ENCODE peak calls at places on chromosome 16, in seven cellular contexts. F, E, O, V, J, Q and U are unnamed samples.

GRCh38 chr16:4692460-4693295 is 684 bp upstream of the NUDT16L1 start:
- DNase-seq in Q (peak; percentile 29), E (no peak), V (peak; percentile 7), O (no peak), F (no peak), J (no peak), U (no peak)

GRCh38 chr16:85858984-85859817 is 39.8 kb upstream of the IRF8 start:
- DNase-seq in O (no peak), F (no peak), Q (no peak), V (no peak), J (no peak), E (no peak), U (no peak)

GRCh38 chr16:89473791-89474414 is 16.5 kb downstream of the ANKRD11 start:
- DNase-seq in Q (no peak), O (no peak), J (no peak), V (peak; percentile 62), E (no peak), F (no peak), U (no peak)

GRCh38 chr16:26665166-26665939 is 401.4 kb upstream of the C16orf82 start:
- DNase-seq in O (no peak), V (no peak), J (no peak), F (no peak), Q (no peak), E (no peak), U (no peak)

GRCh38 chr16:49330562-49331201 is 42.9 kb upstream of the C16orf78 start:
- DNase-seq in Q (no peak), O (no peak), E (no peak), J (no peak), F (no peak), V (no peak), U (no peak)

GRCh38 chr16:13997933-13998332 is 73.2 kb upstream of the MRTFB start:
- DNase-seq in F (no peak), Q (no peak), E (no peak), J (no peak), O (no peak), V (no peak), U (no peak)

GRCh38 chr16:59826767-59827166 is 1092.7 kb upstream of the GOT2 start:
- DNase-seq in E (no peak), Q (no peak), V (no peak), J (no peak), F (no peak), O (no peak), U (no peak)

GRCh38 chr16:29986931-29987330 is 8.5 kb downstream of the HIRIP3 start:
- DNase-seq in F (no peak), O (no peak), E (no peak), Q (no peak), J (no peak), V (no peak), U (no peak)

GRCh38 chr16:30068750-30069574 is 3.4 kb downstream of the ALDOA start:
- DNase-seq in F (no peak), J (no peak), E (no peak), Q (peak; percentile 53), O (peak; percentile 59), V (no peak), U (no peak)

GRCh38 chr16:75320435-75320834 is 69.0 kb upstream of the BCAR1 start:
- DNase-seq in V (no peak), O (no peak), Q (no peak), F (no peak), J (no peak), E (no peak), U (no peak)

GRCh38 chr16:88468289-88469129 is 15.4 kb downstream of the ZFPM1 start:
- DNase-seq in O (peak; percentile 68), V (peak; percentile 58), J (no peak), F (no peak), E (no peak), Q (no peak), U (no peak)
- H3K4me1 ChIP-seq in O (peaks cover 15% of the 10 kb centered on the region), V (peaks cover 19% of the 10 kb centered on the region), J (no peaks in the 10 kb centered on the region), F (no peaks in the 10 kb centered on the region), E (no peaks in the 10 kb centered on the region), Q (peaks cover 4% of the 10 kb centered on the region), U (no peaks in the 10 kb centered on the region)

DNA sequence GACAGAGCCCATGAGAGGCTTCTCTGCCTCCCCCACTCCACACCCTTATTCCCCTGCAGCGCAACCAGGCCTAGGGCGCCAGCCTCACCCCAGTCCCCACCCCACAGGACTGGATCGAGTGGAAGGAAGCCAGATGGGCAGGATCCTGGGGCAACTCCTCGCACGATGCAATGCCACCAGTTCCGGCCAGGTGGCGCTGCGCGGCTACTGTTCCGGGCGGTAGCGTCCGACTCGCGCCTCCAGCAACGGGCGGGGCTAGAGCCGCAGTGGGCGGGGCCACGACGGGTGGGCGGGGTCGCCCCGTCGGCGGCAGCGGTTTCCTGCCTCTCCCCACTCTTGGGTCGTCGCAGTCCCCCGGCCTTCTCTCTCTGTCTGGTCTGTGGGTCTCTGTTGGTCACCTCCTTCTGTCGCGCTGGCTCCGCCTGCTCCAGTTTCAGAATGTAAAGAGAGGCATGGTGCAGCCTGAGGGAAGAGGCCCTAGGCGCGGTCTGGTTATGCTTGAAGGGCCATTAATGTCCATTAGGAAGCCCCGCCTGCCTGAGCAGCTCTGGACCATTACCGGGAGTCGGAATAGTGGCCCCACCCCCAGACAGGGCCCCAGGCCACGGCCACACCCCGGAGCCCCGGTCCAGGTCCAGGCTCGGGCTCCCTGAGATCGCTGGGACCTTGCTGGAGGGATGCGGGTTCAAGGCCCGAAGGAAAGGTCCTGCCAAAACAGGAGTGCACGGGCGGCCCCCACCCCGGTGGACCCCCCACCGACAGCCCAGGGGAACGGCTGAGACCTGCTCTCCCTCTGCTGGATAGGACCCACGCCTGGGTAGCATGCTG is 3.4 kb upstream of the NHERF2 start:
- DNase-seq in V (peak; percentile 90), O (peak; percentile 92), E (peak; percentile 94), J (peak; percentile 96), F (peak; percentile 93), Q (peak; percentile 96), U (peak; percentile 94)
- H3K27ac ChIP-seq in V (no peak overlapping the region), O (peak overlapping the region; percentile 97), E (peak overlapping the region; percentile 81), J (peak overlapping the region; percentile 82), F (peak overlapping the region; percentile 52), Q (peak overlapping the region; percentile 1), U (peak overlapping the region; percentile 94)

GRCh38 chr16:23089111-23089510 is 60.1 kb downstream of the USP31 start:
- DNase-seq in J (no peak), F (no peak), V (no peak), E (no peak), Q (no peak), O (no peak), U (no peak)
- TF ChIP-seq CTCF in J (no peak), F (no peak), V (no peak), E (no peak), Q (no peak), O (no peak), U (no peak)

GRCh38 chr16:11314309-11314894 is 30.9 kb upstream of the RMI2 start:
- DNase-seq in E (no peak), J (no peak), O (no peak), V (no peak), Q (no peak), F (no peak), U (no peak)
- H3K4me1 ChIP-seq in E (peaks cover 6% of the 10 kb centered on the region), J (peaks cover 13% of the 10 kb centered on the region), O (peaks cover 22% of the 10 kb centered on the region), V (no peaks in the 10 kb centered on the region), Q (peaks cover 6% of the 10 kb centered on the region), F (no peaks in the 10 kb centered on the region), U (no peaks in the 10 kb centered on the region)

DNA sequence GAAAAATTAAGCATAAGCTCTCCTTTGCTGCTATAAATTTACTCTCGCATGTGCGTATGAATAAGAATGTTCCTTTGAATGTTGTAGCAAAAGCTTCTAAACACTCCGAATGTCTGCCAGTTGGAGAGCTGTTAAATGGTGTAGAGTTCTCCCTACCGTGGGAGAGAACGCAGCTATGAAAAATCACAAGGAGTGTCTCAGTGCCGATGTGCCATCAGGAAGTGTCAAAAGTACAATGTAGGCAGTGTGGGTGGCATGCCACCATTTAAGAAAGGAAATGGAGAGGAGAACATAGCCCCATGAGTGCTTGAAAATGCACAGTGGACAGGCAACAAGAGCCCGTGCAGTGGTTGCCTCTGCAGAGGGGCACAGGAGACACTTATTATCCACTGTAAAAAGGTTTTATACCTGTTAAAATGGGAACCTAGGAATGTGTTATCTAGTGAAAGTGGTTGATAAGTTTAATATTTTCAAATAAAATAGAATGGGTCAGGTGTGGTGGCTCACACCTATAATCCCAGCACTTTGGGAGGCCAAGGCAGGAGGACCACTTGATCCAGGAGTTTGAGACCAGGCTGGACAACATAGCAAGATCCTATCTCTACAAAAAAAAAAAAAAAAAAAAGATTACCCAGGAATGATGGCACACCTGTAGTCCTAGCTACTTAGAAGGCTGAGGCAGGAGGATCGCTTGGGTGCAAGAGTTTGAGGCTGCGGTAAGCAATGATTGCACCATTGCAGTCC is 143.9 kb downstream of the SOCS1 start:
- DNase-seq in Q (no peak), F (no peak), E (no peak), O (no peak), J (no peak), V (no peak), U (no peak)
- H3K27ac ChIP-seq in Q (no peak overlapping the region), F (no peak overlapping the region), E (no peak overlapping the region), O (no peak overlapping the region), J (no peak overlapping the region), V (no peak overlapping the region), U (no peak overlapping the region)

GRCh38 chr16:67842509-67843342 is 606 bp downstream of the THAP11 start:
- DNase-seq in J (peak; percentile 73), E (no peak), F (peak; percentile 61), Q (peak; percentile 58), V (peak; percentile 66), O (peak; percentile 48), U (peak; percentile 51)

GRCh38 chr16:67846063-67846319 is 742 bp upstream of the NUTF2 start:
- DNase-seq in F (no peak), V (no peak), E (no peak), Q (no peak), J (no peak), O (no peak), U (no peak)

GRCh38 chr16:67843343-67843765 is 1.2 kb downstream of the THAP11 start:
- DNase-seq in J (no peak), E (no peak), O (no peak), F (no peak), V (no peak), Q (no peak), U (no peak)

GRCh38 chr16:67845291-67846062 is 1.3 kb upstream of the NUTF2 start:
- DNase-seq in V (no peak), O (no peak), F (no peak), J (no peak), E (no peak), Q (no peak), U (no peak)

DNA sequence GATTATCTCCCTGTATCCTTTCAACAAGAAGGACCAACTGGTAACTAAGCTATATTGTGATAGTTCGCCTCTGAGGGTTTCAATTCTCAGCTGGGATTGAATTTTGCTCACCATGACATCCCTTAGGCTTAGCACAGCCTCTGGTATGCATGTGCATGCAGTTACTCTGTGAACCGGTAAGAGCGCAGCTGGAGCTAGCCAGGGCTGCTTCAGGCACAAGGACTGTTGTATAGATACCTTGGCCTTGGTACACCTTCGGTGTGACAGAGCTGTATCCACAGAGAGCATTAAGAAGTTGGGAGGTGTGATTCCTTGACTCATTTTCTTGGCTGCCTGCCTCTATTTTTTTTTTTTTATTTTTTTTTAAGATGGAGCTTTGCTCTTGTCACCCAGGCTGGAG is 2.3 kb upstream of the NUTF2 start:
- DNase-seq in V (no peak), Q (no peak), F (no peak), J (no peak), E (no peak), O (no peak), U (no peak)
- TF ChIP-seq CTCF in V (no peak), Q (no peak), F (peak; percentile 8), J (no peak), E (no peak), O (no peak), U (no peak)

GRCh38 chr16:70689970-70690905 is 4.4 kb upstream of the MTSS2 start:
- DNase-seq in J (no peak), O (no peak), Q (no peak), F (peak; percentile 40), V (no peak), E (no peak), U (no peak)
- H3K4me1 ChIP-seq in J (peaks cover 88% of the 10 kb centered on the region), O (peaks cover 88% of the 10 kb centered on the region), Q (peaks cover 72% of the 10 kb centered on the region), F (peaks cover 90% of the 10 kb centered on the region), V (peaks cover 76% of the 10 kb centered on the region), E (peaks cover 84% of the 10 kb centered on the region), U (peaks cover 66% of the 10 kb centered on the region)

GRCh38 chr16:78317871-78318270 is 218.4 kb downstream of the WWOX start:
- DNase-seq in F (no peak), V (no peak), Q (no peak), O (no peak), E (no peak), J (no peak), U (no peak)
- H3K27ac ChIP-seq in F (no peak overlapping the region), V (no peak overlapping the region), Q (no peak overlapping the region), O (no peak overlapping the region), E (no peak overlapping the region), J (no peak overlapping the region), U (peak overlapping the region; percentile 41)